ENCODE peak calls at places on chromosomes 2 and 18, in four cellular contexts. One of them, this sample, is unnamed.

GRCh38 chr18:43484710-43485109 is 207.4 kb upstream of the SYT4 start:
- DNase-seq in uterus: no peak
- DNase-seq in left ventricle myocardium inferior: no peak
- DNase-seq in endothelial cell: no peak
- DNase-seq in this sample: peak; percentile 17

GRCh38 chr2:146214394-146214929 is 1630.4 kb upstream of the ACVR2A start:
- DNase-seq in uterus: no peak
- DNase-seq in left ventricle myocardium inferior: no peak
- DNase-seq in endothelial cell: no peak
- DNase-seq in this sample: peak; percentile 2

GRCh38 chr2:28088970-28089369 is 198.4 kb downstream of the BABAM2 start:
- DNase-seq in uterus: no peak
- DNase-seq in left ventricle myocardium inferior: no peak
- DNase-seq in endothelial cell: no peak
- DNase-seq in this sample: peak; percentile 42

GRCh38 chr2:6940820-6941219 is 23.6 kb downstream of the RNF144A start:
- DNase-seq in uterus: no peak
- DNase-seq in left ventricle myocardium inferior: no peak
- DNase-seq in endothelial cell: no peak
- DNase-seq in this sample: no peak

GRCh38 chr18:13382683-13382989 is 164.1 kb downstream of the LDLRAD4 start:
- DNase-seq in uterus: no peak
- DNase-seq in left ventricle myocardium inferior: no peak
- DNase-seq in endothelial cell: no peak
- DNase-seq in this sample: no peak

GRCh38 chr2:207933396-207934045 is 91.8 kb downstream of the PLEKHM3 start:
- DNase-seq in uterus: no peak
- DNase-seq in left ventricle myocardium inferior: no peak
- DNase-seq in endothelial cell: no peak
- DNase-seq in this sample: no peak

GRCh38 chr2:100178864-100179263 is 36.5 kb upstream of the AFF3 start:
- DNase-seq in uterus: no peak
- DNase-seq in left ventricle myocardium inferior: no peak
- DNase-seq in endothelial cell: no peak
- DNase-seq in this sample: no peak

GRCh38 chr2:8488001-8488738 is 193.7 kb upstream of the ID2 start:
- DNase-seq in uterus: no peak
- DNase-seq in left ventricle myocardium inferior: no peak
- DNase-seq in endothelial cell: no peak
- DNase-seq in this sample: no peak

GRCh38 chr2:238158807-238159539 is at the start of gene ERFE:
- DNase-seq in uterus: peak; percentile 40
- DNase-seq in left ventricle myocardium inferior: peak; percentile 20
- DNase-seq in endothelial cell: peak; percentile 76
- DNase-seq in this sample: peak; percentile 58
- TF ChIP-seq CTCF in uterus: peak; percentile 34
- TF ChIP-seq CTCF in left ventricle myocardium inferior: peak; percentile 60
- TF ChIP-seq CTCF in endothelial cell: peak; percentile 56
- TF ChIP-seq CTCF in this sample: peak; percentile 67

DNA sequence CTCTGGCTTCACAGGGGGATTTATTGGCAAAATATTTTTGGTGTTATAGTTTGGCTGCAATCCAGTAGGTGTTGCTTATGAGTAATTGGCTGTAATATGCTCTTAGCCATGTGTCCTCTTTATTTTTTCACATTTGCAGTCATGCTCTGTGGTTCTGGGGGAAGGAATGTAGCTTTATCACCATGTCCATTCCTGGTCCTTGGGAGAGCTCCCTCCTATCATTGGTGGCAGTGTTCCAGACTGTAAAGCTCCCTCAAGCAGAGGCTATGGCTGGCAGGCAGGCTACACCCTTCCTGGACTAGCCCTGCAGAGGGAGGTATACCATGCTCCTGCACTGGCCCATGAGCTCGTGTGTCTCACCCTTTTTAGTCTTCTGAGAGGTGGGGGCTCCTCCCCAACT is 120.0 kb upstream of the FSIP2 start:
- DNase-seq in uterus: no peak
- DNase-seq in left ventricle myocardium inferior: no peak
- DNase-seq in endothelial cell: no peak
- DNase-seq in this sample: peak; percentile 13
- TF ChIP-seq CTCF in uterus: no peak
- TF ChIP-seq CTCF in left ventricle myocardium inferior: no peak
- TF ChIP-seq CTCF in endothelial cell: no peak
- TF ChIP-seq CTCF in this sample: no peak

GRCh38 chr2:42792087-42792582 is 248 bp downstream of the HAAO start:
- DNase-seq in uterus: no peak
- DNase-seq in left ventricle myocardium inferior: no peak
- DNase-seq in endothelial cell: no peak
- DNase-seq in this sample: no peak
- TF ChIP-seq CTCF in uterus: no peak
- TF ChIP-seq CTCF in left ventricle myocardium inferior: no peak
- TF ChIP-seq CTCF in endothelial cell: no peak
- TF ChIP-seq CTCF in this sample: no peak

GRCh38 chr18:66548747-66549146 is 55.1 kb downstream of the CDH19 start:
- DNase-seq in uterus: no peak
- DNase-seq in left ventricle myocardium inferior: no peak
- DNase-seq in endothelial cell: no peak
- DNase-seq in this sample: no peak
- TF ChIP-seq CTCF in uterus: no peak
- TF ChIP-seq CTCF in left ventricle myocardium inferior: no peak
- TF ChIP-seq CTCF in endothelial cell: peak; percentile 81
- TF ChIP-seq CTCF in this sample: no peak

GRCh38 chr2:171999604-172000469 is at the start of gene METAP1D:
- DNase-seq in uterus: peak; percentile 86
- DNase-seq in left ventricle myocardium inferior: peak; percentile 90
- DNase-seq in endothelial cell: peak; percentile 96
- DNase-seq in this sample: peak; percentile 80
- TF ChIP-seq CTCF in uterus: no peak
- TF ChIP-seq CTCF in left ventricle myocardium inferior: no peak
- TF ChIP-seq CTCF in endothelial cell: no peak
- TF ChIP-seq CTCF in this sample: no peak

GRCh38 chr2:106542730-106543359 is 55.7 kb downstream of the CD8B2 start:
- DNase-seq in uterus: peak; percentile 74
- DNase-seq in left ventricle myocardium inferior: peak; percentile 65
- DNase-seq in endothelial cell: peak; percentile 85
- DNase-seq in this sample: peak; percentile 69
- TF ChIP-seq CTCF in uterus: peak; percentile 88
- TF ChIP-seq CTCF in left ventricle myocardium inferior: peak; percentile 96
- TF ChIP-seq CTCF in endothelial cell: peak; percentile 88
- TF ChIP-seq CTCF in this sample: peak; percentile 94

DNA sequence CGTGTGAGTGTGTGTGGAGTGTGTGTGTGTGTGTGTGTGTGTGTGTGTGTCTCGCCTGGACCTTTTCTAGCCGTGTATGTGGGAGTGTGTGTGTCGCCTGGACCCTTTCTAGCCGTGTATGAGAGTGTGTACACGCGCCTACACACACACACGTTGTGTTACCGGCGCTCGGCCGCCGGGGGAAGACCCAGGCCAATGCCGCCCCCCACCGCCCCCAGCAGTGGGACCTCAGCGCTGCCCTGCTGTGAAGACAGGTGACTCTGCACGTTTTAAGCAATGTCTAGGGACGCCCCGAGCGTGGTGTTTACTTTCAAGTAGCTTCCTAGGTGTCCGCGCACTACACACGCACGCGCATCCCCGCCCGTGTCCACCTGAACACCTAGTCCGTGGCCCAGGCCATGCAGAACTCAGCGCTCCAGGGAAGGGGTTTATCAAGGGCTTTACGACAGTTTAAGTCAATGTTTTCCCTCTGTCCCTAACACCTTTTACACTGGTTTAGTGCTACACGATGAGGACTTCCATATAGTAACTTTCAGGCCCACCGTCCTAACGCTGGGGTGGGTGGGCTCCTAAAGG is 1.2 kb upstream of the BCL2 start:
- DNase-seq in uterus: peak; percentile 55
- DNase-seq in left ventricle myocardium inferior: peak; percentile 32
- DNase-seq in endothelial cell: peak; percentile 39
- DNase-seq in this sample: peak; percentile 21
- TF ChIP-seq CTCF in uterus: no peak
- TF ChIP-seq CTCF in left ventricle myocardium inferior: no peak
- TF ChIP-seq CTCF in endothelial cell: no peak
- TF ChIP-seq CTCF in this sample: no peak

GRCh38 chr2:86078801-86079545 is 26.7 kb downstream of the POLR1A start:
- DNase-seq in uterus: peak; percentile 51
- DNase-seq in left ventricle myocardium inferior: no peak
- DNase-seq in endothelial cell: peak; percentile 56
- DNase-seq in this sample: peak; percentile 51
- TF ChIP-seq CTCF in uterus: peak; percentile 69
- TF ChIP-seq CTCF in left ventricle myocardium inferior: peak; percentile 69
- TF ChIP-seq CTCF in endothelial cell: no peak
- TF ChIP-seq CTCF in this sample: peak; percentile 8

DNA sequence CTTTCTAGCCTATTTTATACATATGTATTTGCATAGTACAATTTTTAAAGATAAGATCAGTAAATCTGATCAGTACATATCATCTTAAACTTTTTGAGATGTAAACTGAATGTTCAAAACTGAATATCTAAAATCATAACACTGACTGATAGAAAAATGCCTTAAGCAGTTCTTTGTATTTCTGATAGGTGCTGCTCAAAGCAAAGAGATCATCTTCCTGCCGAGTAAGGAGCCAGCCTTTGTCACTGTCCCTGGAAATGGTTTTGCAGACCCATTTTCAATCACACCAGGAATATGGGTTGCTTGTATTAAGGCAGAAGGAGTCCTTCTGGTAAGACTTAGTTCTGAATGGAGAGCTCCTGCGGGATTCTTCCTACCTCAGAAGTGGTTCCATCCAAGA is 135.0 kb downstream of the LAMA3 start:
- DNase-seq in uterus: no peak
- DNase-seq in left ventricle myocardium inferior: no peak
- DNase-seq in endothelial cell: no peak
- DNase-seq in this sample: no peak
- TF ChIP-seq CTCF in uterus: no peak
- TF ChIP-seq CTCF in left ventricle myocardium inferior: peak; percentile 25
- TF ChIP-seq CTCF in endothelial cell: no peak
- TF ChIP-seq CTCF in this sample: no peak